ENCODE peak calls at places on chromosome 15, in seven cellular contexts. U is GM12878, N is AG04450, E is foreskin keratinocyte, J is esophagus squamous epithelium, H is transverse colon, T is WERI-Rb-1. K is an unnamed sample.

GRCh38 chr15:57138260-57138895 is 219.9 kb downstream of the TCF12 start:
- DNase-seq in U (no peak), N (no peak), E (no peak), J (no peak), H (peak), T (peak), K (peak)

GRCh38 chr15:83352124-83352523 is 67.7 kb upstream of the BNC1 start:
- DNase-seq in U (no peak), N (no peak), E (no peak), J (no peak), H (no peak), T (no peak), K (no peak)

GRCh38 chr15:64503197-64503596 is 42.8 kb downstream of the ZNF609 start:
- DNase-seq in U (no peak), N (peak), E (no peak), J (no peak), H (no peak), T (peak), K (peak)

GRCh38 chr15:80773122-80773551 is 6.0 kb upstream of the CEMIP start:
- DNase-seq in U (no peak), N (no peak), E (no peak), J (no peak), H (no peak), T (peak), K (no peak)

GRCh38 chr15:29130461-29130860 is 139.2 kb downstream of the NSMCE3 start:
- DNase-seq in U (no peak), N (no peak), E (no peak), J (no peak), H (no peak), T (no peak), K (no peak)

GRCh38 chr15:38090648-38091047 is 156.2 kb downstream of the TMCO5A start:
- DNase-seq in U (no peak), N (no peak), E (no peak), J (no peak), H (no peak), T (no peak), K (no peak)

GRCh38 chr15:51649659-51650521 is 27.3 kb upstream of the DMXL2 start:
- DNase-seq in U (peak), N (peak), E (peak), J (no peak), H (peak), T (peak), K (peak)

GRCh38 chr15:95995375-95996168 is 334.9 kb upstream of the NR2F2 start:
- DNase-seq in U (no peak), N (no peak), E (peak), J (no peak), H (no peak), T (no peak), K (no peak)

GRCh38 chr15:92811514-92811913 is 88.6 kb upstream of the CHD2 start:
- DNase-seq in U (no peak), N (no peak), E (no peak), J (no peak), H (peak), T (no peak), K (peak)

GRCh38 chr15:62625421-62626033 is 417.0 kb upstream of the TPM1 start:
- DNase-seq in U (no peak), N (peak), E (no peak), J (no peak), H (no peak), T (no peak), K (no peak)

GRCh38 chr15:27123808-27124207 is 152.8 kb downstream of the GABRG3 start:
- DNase-seq in U (no peak), N (no peak), E (no peak), J (no peak), H (no peak), T (no peak), K (no peak)

GRCh38 chr15:83475551-83475950 is 28.4 kb downstream of the SH3GL3 start:
- DNase-seq in U (no peak), N (no peak), E (peak), J (no peak), H (no peak), T (no peak), K (no peak)

GRCh38 chr15:85646538-85647091 is 148.1 kb downstream of the KLHL25 start:
- DNase-seq in U (no peak), N (peak), E (no peak), J (no peak), H (no peak), T (no peak), K (no peak)

GRCh38 chr15:34366271-34367043 is 539 bp downstream of the LPCAT4 start:
- DNase-seq in U (no peak), N (no peak), E (peak), J (no peak), H (peak), T (peak), K (peak)

GRCh38 chr15:41987925-41988275 is 15.5 kb upstream of the EHD4 start:
- DNase-seq in U (no peak), N (no peak), E (no peak), J (no peak), H (no peak), T (no peak), K (no peak)

GRCh38 chr15:92082217-92082843 is 228.8 kb downstream of the SLCO3A1 start:
- DNase-seq in U (no peak), N (peak), E (no peak), J (no peak), H (peak), T (peak), K (peak)

DNA sequence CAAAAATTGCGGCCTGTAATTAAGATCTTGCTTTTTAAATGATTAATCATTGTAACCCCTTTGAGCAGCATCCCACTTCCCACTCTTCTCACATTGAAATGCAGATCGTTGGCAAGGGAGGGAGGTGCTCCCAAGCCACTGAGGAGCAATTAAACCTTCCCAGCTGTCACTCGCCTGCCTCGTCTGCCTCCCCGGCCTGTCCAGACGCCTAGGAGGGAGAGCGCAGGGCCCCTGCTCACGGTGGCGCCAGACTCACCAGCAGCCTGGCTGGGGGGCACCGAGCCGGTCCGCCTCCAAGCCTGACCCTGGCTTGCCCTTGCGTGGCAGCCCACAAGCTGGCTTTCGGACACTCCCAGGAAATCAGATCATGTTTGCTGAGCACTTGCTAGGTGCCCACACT is 51.5 kb downstream of the RHCG start:
- DNase-seq in U (no peak), N (no peak), E (no peak), J (no peak), H (no peak), T (peak), K (no peak)
- H3K27ac ChIP-seq in U (no peak), N (no peak), E (no peak), J (no peak), H (no peak), T (peak), K (no peak)

DNA sequence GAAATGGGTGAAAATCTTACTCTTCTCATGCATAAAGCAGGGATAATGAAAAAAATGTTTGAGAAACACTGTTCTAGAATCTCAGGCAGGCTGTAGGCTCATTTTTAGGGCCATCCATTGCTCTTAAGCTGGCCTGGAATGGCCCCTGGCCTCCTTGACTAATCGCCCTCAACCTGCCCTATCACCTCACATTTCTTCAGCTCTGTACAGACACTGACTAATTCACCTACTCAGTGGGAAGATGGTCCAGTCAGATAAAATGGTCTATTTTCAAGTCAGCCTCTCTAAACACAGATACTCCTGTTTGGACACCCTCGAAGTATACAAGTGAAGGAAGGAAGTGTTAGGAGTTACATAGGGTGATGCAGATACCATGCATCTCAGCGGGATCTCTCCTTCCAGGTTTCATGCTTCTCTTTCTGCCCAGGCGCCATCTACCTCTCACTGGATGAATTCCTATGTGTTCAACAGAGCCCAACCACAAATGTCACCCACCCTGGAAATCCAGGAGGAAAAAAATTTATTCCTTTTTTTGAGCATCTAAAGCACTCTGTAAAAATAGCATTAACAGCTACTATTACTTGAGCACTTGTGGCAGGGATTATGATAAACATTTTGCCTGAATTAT is 12.1 kb downstream of the FMN1 start:
- DNase-seq in U (no peak), N (no peak), E (no peak), J (no peak), H (no peak), T (peak), K (no peak)
- TF ChIP-seq CTCF in U (no peak), N (no peak), E (peak), J (no peak), H (no peak), T (peak), K (no peak)

GRCh38 chr15:68637755-68638405 is 59.1 kb downstream of the CORO2B start:
- DNase-seq in U (no peak), N (no peak), E (no peak), J (no peak), H (peak), T (no peak), K (no peak)
- H3K27ac ChIP-seq in U (no peak), N (peak), E (no peak), J (no peak), H (peak), T (no peak), K (no peak)

GRCh38 chr15:44298878-44299277 is 10.4 kb downstream of the GOLM2 start:
- DNase-seq in U (no peak), N (no peak), E (no peak), J (no peak), H (no peak), T (no peak), K (no peak)
- TF ChIP-seq CTCF in U (peak), N (peak), E (peak), J (peak), H (peak), T (peak), K (no peak)

GRCh38 chr15:59307164-59307535 is 65.5 kb downstream of the MYO1E start:
- DNase-seq in U (no peak), N (no peak), E (no peak), J (no peak), H (no peak), T (no peak), K (no peak)
- H3K27ac ChIP-seq in U (no peak), N (peak), E (peak), J (no peak), H (peak), T (no peak), K (no peak)

GRCh38 chr15:99275525-99276128 is 24.3 kb downstream of the LRRC28 start:
- DNase-seq in U (no peak), N (no peak), E (no peak), J (no peak), H (no peak), T (no peak), K (no peak)
- TF ChIP-seq CTCF in U (no peak), N (no peak), E (no peak), J (no peak), H (no peak), T (no peak), K (no peak)

K was measured in body of pancreas.